ENCODE peak calls at places on chromosomes 3 and 15, in four cellular contexts. Y, U, M and W are unnamed samples. For H3K4me1, the result is how much of the 10 kb centered on the place peaks cover.

GRCh38 chr3:104835376-104835775 is 531.3 kb upstream of the ALCAM start:
- DNase-seq in Y (no peak), U (no peak), M (no peak), W (no peak)

GRCh38 chr3:143464850-143465249 is 345.3 kb downstream of the CHST2 start:
- DNase-seq in Y (no peak), U (no peak), M (no peak), W (no peak)

GRCh38 chr3:165839296-165840076 is 2.3 kb upstream of the BCHE start:
- DNase-seq in Y (no peak), U (no peak), M (no peak), W (no peak)

GRCh38 chr15:48333553-48333952 is 2.3 kb downstream of the DUT start:
- DNase-seq in Y (no peak), U (no peak), M (no peak), W (no peak)

GRCh38 chr3:8660271-8660731 is 15.7 kb upstream of the SSUH2 start:
- DNase-seq in Y (no peak), U (no peak), M (no peak), W (no peak)

GRCh38 chr15:68608206-68608843 is 29.5 kb downstream of the CORO2B start:
- DNase-seq in Y (no peak), U (peak), M (peak), W (peak)

GRCh38 chr15:40511093-40511471 is 40.3 kb downstream of the CHST14 start:
- DNase-seq in Y (no peak), U (no peak), M (no peak), W (no peak)

GRCh38 chr15:37653018-37653417 is 281.4 kb upstream of the TMCO5A start:
- DNase-seq in Y (no peak), U (no peak), M (no peak), W (no peak)

GRCh38 chr3:151372063-151372820 is 12.3 kb downstream of the P2RY12 start:
- DNase-seq in Y (no peak), U (no peak), M (no peak), W (no peak)

GRCh38 chr3:129211772-129212171 is 28.1 kb upstream of the CNBP start:
- DNase-seq in Y (no peak), U (peak), M (peak), W (peak)

GRCh38 chr15:63726491-63726890 is 107.3 kb downstream of the HERC1 start:
- DNase-seq in Y (no peak), U (no peak), M (no peak), W (no peak)

DNA sequence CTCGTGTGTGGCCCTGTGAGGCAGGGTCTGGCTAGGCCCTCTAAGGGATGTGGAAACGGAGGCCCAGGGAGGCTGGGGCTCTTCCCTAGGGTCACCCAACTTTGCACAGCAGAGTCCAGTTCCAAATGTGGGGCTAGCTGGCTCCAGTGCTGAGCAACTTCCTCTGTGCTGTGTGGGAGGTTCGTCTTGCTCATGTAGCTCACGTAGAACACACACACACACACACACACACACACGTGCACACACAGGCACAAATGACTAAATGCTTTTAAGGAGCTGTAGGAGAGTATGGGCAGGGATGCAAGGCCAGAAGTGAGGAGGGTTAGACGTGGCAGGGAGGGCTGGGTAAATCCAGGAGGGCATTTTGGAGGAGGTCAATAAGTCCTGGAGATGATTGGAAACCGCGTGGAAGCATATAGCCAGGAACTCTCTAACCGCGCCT is 213.8 kb downstream of the RPLP1 start:
- DNase-seq in Y (no peak), U (no peak), M (peak), W (no peak)
- H3K4me1 ChIP-seq in Y (under half), U (under half), M (under half), W (under half)

DNA sequence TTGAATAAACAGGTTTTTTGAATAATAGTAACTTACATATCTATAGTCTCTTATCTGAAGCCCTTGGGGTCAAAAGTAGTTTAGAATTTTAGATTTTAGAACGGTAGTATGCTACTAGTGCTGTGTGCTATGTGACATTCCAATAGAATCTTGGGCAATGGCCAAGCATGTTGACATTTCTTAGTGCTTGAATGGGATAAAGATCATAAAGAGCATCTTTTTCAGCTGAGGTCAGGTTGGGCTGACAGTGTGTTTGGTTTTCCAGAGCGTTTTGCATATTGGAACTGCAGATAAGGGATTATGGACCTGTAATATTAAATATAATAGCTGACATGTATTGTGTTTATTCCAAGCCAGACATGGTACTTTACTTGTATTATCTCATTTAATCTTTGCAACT is 32.1 kb downstream of the CNTN4 start:
- DNase-seq in Y (no peak), U (no peak), M (no peak), W (no peak)
- H3K27ac ChIP-seq in Y (no peak), U (no peak), M (no peak), W (no peak)

DNA sequence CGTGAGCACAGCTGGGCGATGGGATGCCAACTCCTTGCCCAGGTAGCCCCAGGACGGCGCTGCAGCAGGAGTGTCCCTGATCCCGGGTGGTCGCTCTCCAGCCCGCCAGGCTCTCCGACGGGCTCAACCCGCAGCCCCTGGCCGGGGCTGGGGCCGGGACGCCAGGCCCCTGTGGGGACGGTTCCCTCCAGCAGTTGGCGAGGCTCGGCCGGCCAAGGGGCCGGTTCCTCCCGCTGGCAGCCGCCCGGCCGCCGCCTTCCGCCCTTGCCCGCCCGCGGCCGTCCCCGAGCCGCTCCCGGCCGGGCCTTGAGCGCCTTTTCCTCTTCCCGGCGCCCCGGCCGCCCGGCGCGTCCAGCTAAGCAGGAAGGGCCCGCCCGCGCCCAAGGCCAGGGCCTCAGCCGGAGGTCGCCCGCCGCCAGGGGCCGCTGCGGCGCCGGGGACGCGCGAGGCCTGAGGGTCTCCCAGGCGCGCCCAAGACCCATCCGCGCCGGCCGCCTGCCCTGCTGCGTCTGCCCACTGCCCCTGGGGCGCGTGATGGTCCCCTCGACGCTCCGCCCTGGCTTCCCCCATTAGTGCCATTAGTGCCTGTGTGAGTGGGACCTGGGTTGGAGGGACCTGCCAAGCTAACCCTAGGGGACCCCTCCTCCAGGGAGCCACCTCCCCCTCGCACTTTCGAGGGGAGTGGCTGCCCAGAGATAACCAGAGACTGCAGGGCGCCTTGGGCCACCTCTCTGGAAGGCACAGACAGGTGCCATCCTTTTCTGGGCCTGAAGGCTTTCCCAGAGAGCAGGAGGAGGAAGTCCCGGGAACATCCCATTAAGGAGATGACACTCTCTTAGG is 106.4 kb downstream of the FBLN2 start:
- DNase-seq in Y (no peak), U (no peak), M (peak), W (no peak)
- TF ChIP-seq CTCF in Y (peak), U (peak), M (peak), W (peak)

GRCh38 chr3:50341537-50341936 is 901 bp upstream of the RASSF1 start:
- DNase-seq in Y (no peak), U (no peak), M (no peak), W (no peak)
- H3K4me1 ChIP-seq in Y (half or more), U (under half), M (under half), W (under half)

DNA sequence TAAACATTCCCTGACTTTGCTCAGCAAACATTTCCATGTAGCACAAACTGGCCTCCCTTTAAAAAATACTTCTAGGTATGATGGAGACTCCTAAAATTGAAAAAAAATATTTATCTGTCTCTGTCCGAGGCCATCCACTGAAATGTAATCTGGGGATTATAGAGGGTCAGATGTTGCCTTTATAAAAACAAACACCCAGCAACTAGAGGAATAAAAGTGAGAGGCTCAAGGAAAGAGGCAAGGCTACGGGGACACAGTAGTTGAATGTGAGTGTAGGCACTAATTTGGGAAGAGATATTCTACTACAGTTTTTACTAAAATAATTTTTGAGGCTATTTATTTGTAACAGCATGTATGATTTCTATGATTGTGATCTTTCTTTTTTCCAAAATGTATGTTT is 20.7 kb upstream of the LMOD3 start:
- DNase-seq in Y (no peak), U (no peak), M (no peak), W (no peak)
- H3K27ac ChIP-seq in Y (no peak), U (no peak), M (no peak), W (no peak)

GRCh38 chr3:183490211-183490601 is 61.8 kb upstream of the MCF2L2 start:
- DNase-seq in Y (no peak), U (no peak), M (no peak), W (no peak)
- TF ChIP-seq CTCF in Y (no peak), U (no peak), M (no peak), W (no peak)

GRCh38 chr15:77542491-77543001 is 90.2 kb downstream of the LINGO1 start:
- DNase-seq in Y (no peak), U (peak), M (no peak), W (no peak)
- H3K4me1 ChIP-seq in Y (under half), U (under half), M (under half), W (under half)